ENCODE peak calls at places on chromosomes 13 and 19, in six cellular contexts. H, F, W, S, D and Y are unnamed samples.

GRCh38 chr13:51584731-51585191 is 499 bp downstream of the WDFY2 start:
- DNase-seq in H (peak), F (peak), W (no peak), S (peak), D (peak), Y (peak)

GRCh38 chr13:43245374-43245964 is 222.1 kb downstream of the DNAJC15 start:
- DNase-seq in H (peak), F (no peak), W (peak), S (no peak), D (no peak), Y (no peak)

GRCh38 chr13:56335775-56336174 is 804.9 kb upstream of the PRR20A start:
- DNase-seq in H (no peak), F (no peak), W (no peak), S (no peak), D (no peak), Y (no peak)

GRCh38 chr13:110238795-110239194 is 68.2 kb downstream of the COL4A1 start:
- DNase-seq in H (no peak), F (no peak), W (no peak), S (no peak), D (no peak), Y (peak)

GRCh38 chr13:113616991-113617749 is 32.6 kb downstream of the TFDP1 start:
- DNase-seq in H (no peak), F (peak), W (no peak), S (no peak), D (peak), Y (peak)

GRCh38 chr19:1406496-1406817 is 929 bp upstream of the DAZAP1 start:
- DNase-seq in H (no peak), F (peak), W (no peak), S (no peak), D (no peak), Y (no peak)

GRCh38 chr13:96090240-96091101 is 564 bp downstream of the HS6ST3 start:
- DNase-seq in H (no peak), F (peak), W (no peak), S (no peak), D (no peak), Y (peak)

GRCh38 chr13:73421310-73421912 is 362.6 kb downstream of the KLF5 start:
- DNase-seq in H (no peak), F (no peak), W (peak), S (no peak), D (no peak), Y (no peak)

GRCh38 chr19:36528921-36529518 is 949 bp upstream of the ZNF260 start:
- DNase-seq in H (no peak), F (peak), W (no peak), S (peak), D (peak), Y (peak)

GRCh38 chr13:66461021-66461420 is 769.1 kb downstream of the PCDH9 start:
- DNase-seq in H (no peak), F (no peak), W (no peak), S (no peak), D (no peak), Y (no peak)